ENCODE peak calls at places on chromosomes 16 and 17, in eight cellular contexts. One of them, this sample, is unnamed.

GRCh38 chr17:74601944-74602572 is 10.0 kb upstream of the CD300LD start:
- DNase-seq in IMR-90: peak; percentile 15
- DNase-seq in effector memory CD4-positive, alpha-beta T cell: no peak
- DNase-seq in CD4-positive, CD25-positive, alpha-beta regulatory T cell: peak; percentile 39
- DNase-seq in breast epithelium: no peak
- DNase-seq in keratinocyte: no peak
- DNase-seq in psoas muscle: no peak
- DNase-seq in A549: peak; percentile 79
- DNase-seq in this sample: no peak

GRCh38 chr16:49018259-49018931 is 263.2 kb downstream of the CBLN1 start:
- DNase-seq in A549: no peak
- DNase-seq in IMR-90: no peak
- DNase-seq in CD4-positive, CD25-positive, alpha-beta regulatory T cell: no peak
- DNase-seq in keratinocyte: no peak
- DNase-seq in effector memory CD4-positive, alpha-beta T cell: no peak
- DNase-seq in psoas muscle: no peak
- DNase-seq in breast epithelium: no peak
- DNase-seq in this sample: no peak

GRCh38 chr16:81553814-81554675 is 109.4 kb downstream of the CMIP start:
- DNase-seq in keratinocyte: no peak
- DNase-seq in effector memory CD4-positive, alpha-beta T cell: no peak
- DNase-seq in IMR-90: no peak
- DNase-seq in CD4-positive, CD25-positive, alpha-beta regulatory T cell: peak; percentile 58
- DNase-seq in breast epithelium: no peak
- DNase-seq in A549: no peak
- DNase-seq in psoas muscle: no peak
- DNase-seq in this sample: no peak

GRCh38 chr17:69192754-69193153 is 35.9 kb downstream of the ABCA10 start:
- DNase-seq in keratinocyte: no peak
- DNase-seq in CD4-positive, CD25-positive, alpha-beta regulatory T cell: no peak
- DNase-seq in IMR-90: no peak
- DNase-seq in A549: no peak
- DNase-seq in breast epithelium: no peak
- DNase-seq in psoas muscle: no peak
- DNase-seq in effector memory CD4-positive, alpha-beta T cell: no peak
- DNase-seq in this sample: no peak

GRCh38 chr17:3887811-3888210 is 5.0 kb downstream of the CAMKK1 start:
- DNase-seq in effector memory CD4-positive, alpha-beta T cell: no peak
- DNase-seq in A549: no peak
- DNase-seq in CD4-positive, CD25-positive, alpha-beta regulatory T cell: no peak
- DNase-seq in keratinocyte: no peak
- DNase-seq in IMR-90: no peak
- DNase-seq in psoas muscle: no peak
- DNase-seq in breast epithelium: no peak
- DNase-seq in this sample: no peak

GRCh38 chr17:74957935-74958549 is 14.5 kb downstream of the HID1 start:
- DNase-seq in psoas muscle: peak; percentile 76
- DNase-seq in breast epithelium: peak; percentile 48
- DNase-seq in CD4-positive, CD25-positive, alpha-beta regulatory T cell: peak; percentile 63
- DNase-seq in keratinocyte: no peak
- DNase-seq in IMR-90: peak; percentile 28
- DNase-seq in A549: peak; percentile 91
- DNase-seq in effector memory CD4-positive, alpha-beta T cell: peak; percentile 52
- DNase-seq in this sample: peak; percentile 70

GRCh38 chr16:88076211-88076931 is 125.1 kb downstream of the BANP start:
- DNase-seq in breast epithelium: no peak
- DNase-seq in effector memory CD4-positive, alpha-beta T cell: no peak
- DNase-seq in CD4-positive, CD25-positive, alpha-beta regulatory T cell: no peak
- DNase-seq in keratinocyte: no peak
- DNase-seq in IMR-90: no peak
- DNase-seq in A549: no peak
- DNase-seq in psoas muscle: no peak
- DNase-seq in this sample: no peak

GRCh38 chr16:65842067-65842466 is 524.4 kb upstream of the CDH5 start:
- DNase-seq in keratinocyte: peak; percentile 21
- DNase-seq in IMR-90: peak; percentile 19
- DNase-seq in effector memory CD4-positive, alpha-beta T cell: no peak
- DNase-seq in CD4-positive, CD25-positive, alpha-beta regulatory T cell: no peak
- DNase-seq in breast epithelium: no peak
- DNase-seq in A549: no peak
- DNase-seq in psoas muscle: no peak
- DNase-seq in this sample: no peak

GRCh38 chr16:66800856-66801255 is 528 bp downstream of the TERB1 start:
- DNase-seq in keratinocyte: no peak
- DNase-seq in CD4-positive, CD25-positive, alpha-beta regulatory T cell: no peak
- DNase-seq in A549: no peak
- DNase-seq in IMR-90: no peak
- DNase-seq in breast epithelium: no peak
- DNase-seq in effector memory CD4-positive, alpha-beta T cell: no peak
- DNase-seq in psoas muscle: no peak
- DNase-seq in this sample: no peak

GRCh38 chr16:51149721-51150158 is 1.3 kb downstream of the SALL1 start:
- DNase-seq in CD4-positive, CD25-positive, alpha-beta regulatory T cell: no peak
- DNase-seq in A549: no peak
- DNase-seq in keratinocyte: no peak
- DNase-seq in IMR-90: no peak
- DNase-seq in breast epithelium: no peak
- DNase-seq in psoas muscle: no peak
- DNase-seq in effector memory CD4-positive, alpha-beta T cell: no peak
- DNase-seq in this sample: no peak

GRCh38 chr16:17827313-17827712 is 356.6 kb upstream of the XYLT1 start:
- DNase-seq in IMR-90: peak; percentile 63
- DNase-seq in breast epithelium: no peak
- DNase-seq in psoas muscle: no peak
- DNase-seq in A549: no peak
- DNase-seq in effector memory CD4-positive, alpha-beta T cell: no peak
- DNase-seq in CD4-positive, CD25-positive, alpha-beta regulatory T cell: no peak
- DNase-seq in keratinocyte: no peak
- DNase-seq in this sample: no peak

GRCh38 chr16:47160422-47160821 is 16.7 kb upstream of the NETO2 start:
- DNase-seq in effector memory CD4-positive, alpha-beta T cell: no peak
- DNase-seq in psoas muscle: no peak
- DNase-seq in keratinocyte: no peak
- DNase-seq in IMR-90: no peak
- DNase-seq in A549: no peak
- DNase-seq in CD4-positive, CD25-positive, alpha-beta regulatory T cell: no peak
- DNase-seq in breast epithelium: no peak
- DNase-seq in this sample: no peak

GRCh38 chr17:37493249-37494027 is 3.7 kb downstream of the DUSP14 start:
- DNase-seq in breast epithelium: no peak
- DNase-seq in psoas muscle: no peak
- DNase-seq in A549: no peak
- DNase-seq in keratinocyte: peak; percentile 91
- DNase-seq in CD4-positive, CD25-positive, alpha-beta regulatory T cell: no peak
- DNase-seq in IMR-90: peak; percentile 94
- DNase-seq in effector memory CD4-positive, alpha-beta T cell: no peak
- DNase-seq in this sample: no peak

GRCh38 chr16:13823501-13823900 is 96.5 kb upstream of the ERCC4 start:
- DNase-seq in effector memory CD4-positive, alpha-beta T cell: no peak
- DNase-seq in psoas muscle: no peak
- DNase-seq in IMR-90: no peak
- DNase-seq in CD4-positive, CD25-positive, alpha-beta regulatory T cell: no peak
- DNase-seq in A549: no peak
- DNase-seq in breast epithelium: no peak
- DNase-seq in keratinocyte: no peak
- DNase-seq in this sample: no peak

GRCh38 chr17:49053171-49053829 is 56.1 kb downstream of the IGF2BP1 start:
- DNase-seq in CD4-positive, CD25-positive, alpha-beta regulatory T cell: no peak
- DNase-seq in breast epithelium: no peak
- DNase-seq in effector memory CD4-positive, alpha-beta T cell: no peak
- DNase-seq in IMR-90: no peak
- DNase-seq in A549: no peak
- DNase-seq in psoas muscle: no peak
- DNase-seq in keratinocyte: no peak
- DNase-seq in this sample: no peak

GRCh38 chr17:6555331-6556120 is 829 bp downstream of the PITPNM3 start:
- DNase-seq in IMR-90: peak; percentile 39
- DNase-seq in CD4-positive, CD25-positive, alpha-beta regulatory T cell: no peak
- DNase-seq in A549: no peak
- DNase-seq in psoas muscle: no peak
- DNase-seq in breast epithelium: no peak
- DNase-seq in keratinocyte: peak; percentile 23
- DNase-seq in effector memory CD4-positive, alpha-beta T cell: no peak
- DNase-seq in this sample: no peak

GRCh38 chr16:23640669-23640958 is 496 bp downstream of the PALB2 start:
- DNase-seq in keratinocyte: no peak
- DNase-seq in A549: peak; percentile 34
- DNase-seq in effector memory CD4-positive, alpha-beta T cell: no peak
- DNase-seq in psoas muscle: no peak
- DNase-seq in IMR-90: no peak
- DNase-seq in breast epithelium: no peak
- DNase-seq in CD4-positive, CD25-positive, alpha-beta regulatory T cell: peak; percentile 33
- DNase-seq in this sample: peak; percentile 5

DNA sequence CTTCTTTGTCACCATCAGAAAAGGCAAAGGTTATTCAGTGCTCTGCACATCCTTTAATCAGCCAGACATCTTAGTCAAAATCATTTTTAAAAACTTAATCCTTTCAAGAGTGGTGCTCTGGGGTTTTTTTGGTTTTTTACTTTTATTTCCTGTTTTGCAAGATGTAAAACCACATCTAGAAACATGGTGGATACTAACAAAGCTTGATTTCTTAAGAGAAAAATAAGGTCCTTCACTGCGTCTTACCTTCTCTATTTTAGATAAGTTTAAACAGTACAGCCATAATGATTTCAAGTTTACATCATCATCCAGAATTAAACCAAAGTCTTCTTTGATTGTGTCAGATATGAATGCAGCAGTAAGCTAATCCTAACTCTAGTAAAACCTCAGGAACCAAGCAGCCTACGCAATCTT is 6.3 kb downstream of the ANKRD11 start:
- DNase-seq in effector memory CD4-positive, alpha-beta T cell: no peak
- DNase-seq in A549: no peak
- DNase-seq in breast epithelium: no peak
- DNase-seq in keratinocyte: no peak
- DNase-seq in IMR-90: no peak
- DNase-seq in psoas muscle: no peak
- DNase-seq in CD4-positive, CD25-positive, alpha-beta regulatory T cell: peak; percentile 82
- DNase-seq in this sample: peak; percentile 64
- H3K4me1 ChIP-seq in effector memory CD4-positive, alpha-beta T cell: peaks cover 81% of the 10 kb centered on the region
- H3K4me1 ChIP-seq in A549: peaks cover 84% of the 10 kb centered on the region
- H3K4me1 ChIP-seq in breast epithelium: peaks cover 4% of the 10 kb centered on the region
- H3K4me1 ChIP-seq in keratinocyte: peaks cover 74% of the 10 kb centered on the region
- H3K4me1 ChIP-seq in IMR-90: peaks cover 27% of the 10 kb centered on the region
- H3K4me1 ChIP-seq in psoas muscle: peaks cover 89% of the 10 kb centered on the region
- H3K4me1 ChIP-seq in CD4-positive, CD25-positive, alpha-beta regulatory T cell: peaks cover 98% of the 10 kb centered on the region
- H3K4me1 ChIP-seq in this sample: peaks cover 89% of the 10 kb centered on the region

GRCh38 chr16:25888873-25889272 is 197.1 kb downstream of the HS3ST4 start:
- DNase-seq in IMR-90: no peak
- DNase-seq in psoas muscle: no peak
- DNase-seq in breast epithelium: no peak
- DNase-seq in effector memory CD4-positive, alpha-beta T cell: no peak
- DNase-seq in CD4-positive, CD25-positive, alpha-beta regulatory T cell: no peak
- DNase-seq in A549: no peak
- DNase-seq in keratinocyte: no peak
- DNase-seq in this sample: no peak
- H3K4me1 ChIP-seq in IMR-90: no peaks in the 10 kb centered on the region
- H3K4me1 ChIP-seq in psoas muscle: no peaks in the 10 kb centered on the region
- H3K4me1 ChIP-seq in breast epithelium: no peaks in the 10 kb centered on the region
- H3K4me1 ChIP-seq in effector memory CD4-positive, alpha-beta T cell: no peaks in the 10 kb centered on the region
- H3K4me1 ChIP-seq in CD4-positive, CD25-positive, alpha-beta regulatory T cell: no peaks in the 10 kb centered on the region
- H3K4me1 ChIP-seq in A549: no peaks in the 10 kb centered on the region
- H3K4me1 ChIP-seq in keratinocyte: no peaks in the 10 kb centered on the region
- H3K4me1 ChIP-seq in this sample: no peaks in the 10 kb centered on the region

DNA sequence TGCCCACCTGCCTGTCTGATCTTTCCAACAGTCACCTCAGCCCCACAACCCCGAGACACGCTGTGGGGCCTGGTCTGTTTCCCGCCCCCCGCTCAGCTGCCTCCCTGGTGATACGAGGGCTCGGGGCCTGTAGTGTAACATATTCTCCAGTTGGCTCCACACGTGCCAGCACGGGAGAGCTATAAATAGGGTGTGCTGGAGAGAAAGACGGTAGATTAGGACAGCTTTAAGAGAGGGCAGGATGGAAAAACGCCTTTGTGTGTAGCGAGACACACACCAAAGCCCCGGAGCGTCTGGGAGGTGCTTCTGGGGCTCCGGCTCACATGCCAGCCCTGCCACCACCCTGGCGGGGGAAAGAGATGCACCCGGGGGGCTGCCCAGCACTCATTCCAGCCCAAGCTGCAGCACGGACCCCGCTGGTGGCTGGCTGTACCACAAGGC is 7.4 kb upstream of the MTSS2 start:
- DNase-seq in effector memory CD4-positive, alpha-beta T cell: no peak
- DNase-seq in IMR-90: no peak
- DNase-seq in keratinocyte: no peak
- DNase-seq in breast epithelium: no peak
- DNase-seq in psoas muscle: peak; percentile 44
- DNase-seq in CD4-positive, CD25-positive, alpha-beta regulatory T cell: no peak
- DNase-seq in A549: no peak
- DNase-seq in this sample: no peak
- H3K4me1 ChIP-seq in effector memory CD4-positive, alpha-beta T cell: no peaks in the 10 kb centered on the region
- H3K4me1 ChIP-seq in IMR-90: peaks cover 57% of the 10 kb centered on the region
- H3K4me1 ChIP-seq in keratinocyte: peaks cover 57% of the 10 kb centered on the region
- H3K4me1 ChIP-seq in breast epithelium: peaks cover 38% of the 10 kb centered on the region
- H3K4me1 ChIP-seq in psoas muscle: peaks cover 100% of the 10 kb centered on the region
- H3K4me1 ChIP-seq in CD4-positive, CD25-positive, alpha-beta regulatory T cell: no peaks in the 10 kb centered on the region
- H3K4me1 ChIP-seq in A549: peaks cover 96% of the 10 kb centered on the region
- H3K4me1 ChIP-seq in this sample: peaks cover 17% of the 10 kb centered on the region

GRCh38 chr16:60852635-60853034 is 1183.6 kb downstream of the CDH8 start:
- DNase-seq in effector memory CD4-positive, alpha-beta T cell: no peak
- DNase-seq in A549: no peak
- DNase-seq in keratinocyte: no peak
- DNase-seq in CD4-positive, CD25-positive, alpha-beta regulatory T cell: no peak
- DNase-seq in psoas muscle: no peak
- DNase-seq in breast epithelium: no peak
- DNase-seq in IMR-90: no peak
- DNase-seq in this sample: no peak
- H3K4me1 ChIP-seq in effector memory CD4-positive, alpha-beta T cell: no peaks in the 10 kb centered on the region
- H3K4me1 ChIP-seq in A549: no peaks in the 10 kb centered on the region
- H3K4me1 ChIP-seq in keratinocyte: no peaks in the 10 kb centered on the region
- H3K4me1 ChIP-seq in CD4-positive, CD25-positive, alpha-beta regulatory T cell: no peaks in the 10 kb centered on the region
- H3K4me1 ChIP-seq in psoas muscle: no peaks in the 10 kb centered on the region
- H3K4me1 ChIP-seq in breast epithelium: no peaks in the 10 kb centered on the region
- H3K4me1 ChIP-seq in IMR-90: no peaks in the 10 kb centered on the region
- H3K4me1 ChIP-seq in this sample: no peaks in the 10 kb centered on the region

DNA sequence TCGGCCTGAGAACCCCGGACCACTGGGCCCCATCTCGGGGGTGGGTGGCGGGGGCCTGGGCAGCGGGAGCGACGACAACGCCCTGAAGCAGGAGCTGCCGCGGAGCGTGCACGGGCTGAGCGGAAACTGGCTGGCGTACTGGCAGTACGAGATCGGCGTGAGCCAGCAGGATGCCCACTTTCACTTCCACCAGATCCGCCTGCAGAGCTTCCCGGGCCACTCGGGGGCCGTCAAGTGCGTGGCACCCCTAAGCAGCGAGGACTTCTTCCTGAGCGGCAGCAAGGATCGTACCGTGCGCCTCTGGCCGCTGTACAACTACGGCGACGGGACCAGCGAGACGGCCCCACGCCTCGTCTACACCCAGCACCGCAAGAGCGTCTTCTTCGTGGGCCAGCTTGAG is 8.9 kb upstream of the SERPINF2 start:
- DNase-seq in IMR-90: no peak
- DNase-seq in keratinocyte: no peak
- DNase-seq in effector memory CD4-positive, alpha-beta T cell: no peak
- DNase-seq in A549: no peak
- DNase-seq in CD4-positive, CD25-positive, alpha-beta regulatory T cell: no peak
- DNase-seq in breast epithelium: no peak
- DNase-seq in psoas muscle: peak; percentile 13
- DNase-seq in this sample: no peak
- H3K4me1 ChIP-seq in IMR-90: peaks cover 8% of the 10 kb centered on the region
- H3K4me1 ChIP-seq in keratinocyte: peaks cover 20% of the 10 kb centered on the region
- H3K4me1 ChIP-seq in effector memory CD4-positive, alpha-beta T cell: no peaks in the 10 kb centered on the region
- H3K4me1 ChIP-seq in A549: peaks cover 27% of the 10 kb centered on the region
- H3K4me1 ChIP-seq in CD4-positive, CD25-positive, alpha-beta regulatory T cell: no peaks in the 10 kb centered on the region
- H3K4me1 ChIP-seq in breast epithelium: no peaks in the 10 kb centered on the region
- H3K4me1 ChIP-seq in psoas muscle: peaks cover 25% of the 10 kb centered on the region
- H3K4me1 ChIP-seq in this sample: no peaks in the 10 kb centered on the region

GRCh38 chr17:28745777-28746473 is 2.1 kb downstream of the TRAF4 start:
- DNase-seq in CD4-positive, CD25-positive, alpha-beta regulatory T cell: no peak
- DNase-seq in psoas muscle: no peak
- DNase-seq in A549: no peak
- DNase-seq in breast epithelium: peak; percentile 92
- DNase-seq in keratinocyte: peak; percentile 77
- DNase-seq in effector memory CD4-positive, alpha-beta T cell: no peak
- DNase-seq in IMR-90: no peak
- DNase-seq in this sample: no peak
- H3K4me1 ChIP-seq in CD4-positive, CD25-positive, alpha-beta regulatory T cell: peaks cover 38% of the 10 kb centered on the region
- H3K4me1 ChIP-seq in psoas muscle: peaks cover 28% of the 10 kb centered on the region
- H3K4me1 ChIP-seq in A549: peaks cover 64% of the 10 kb centered on the region
- H3K4me1 ChIP-seq in breast epithelium: peaks cover 16% of the 10 kb centered on the region
- H3K4me1 ChIP-seq in keratinocyte: peaks cover 36% of the 10 kb centered on the region
- H3K4me1 ChIP-seq in effector memory CD4-positive, alpha-beta T cell: peaks cover 28% of the 10 kb centered on the region
- H3K4me1 ChIP-seq in IMR-90: peaks cover 16% of the 10 kb centered on the region
- H3K4me1 ChIP-seq in this sample: peaks cover 11% of the 10 kb centered on the region